ENCODE peak calls at places on chromosome 20, in eight cellular contexts. One of them, this sample, is unnamed.

GRCh38 chr20:50213531-50214106 is 23.0 kb downstream of the CEBPB start:
- DNase-seq in fibroblast of pulmonary artery: no peak
- DNase-seq in cardiac fibroblast: no peak
- DNase-seq in left ventricle myocardium inferior: no peak
- DNase-seq in pancreas: no peak
- DNase-seq in astrocyte: peak; percentile 36
- DNase-seq in HCT116: no peak
- DNase-seq in natural killer cell: no peak
- DNase-seq in this sample: no peak

GRCh38 chr20:51497542-51498467 is 44.7 kb downstream of the NFATC2 start:
- DNase-seq in fibroblast of pulmonary artery: peak; percentile 23
- DNase-seq in cardiac fibroblast: peak; percentile 29
- DNase-seq in left ventricle myocardium inferior: no peak
- DNase-seq in pancreas: no peak
- DNase-seq in astrocyte: peak; percentile 49
- DNase-seq in HCT116: no peak
- DNase-seq in natural killer cell: peak; percentile 48
- DNase-seq in this sample: no peak

GRCh38 chr20:14604143-14604542 is 266.7 kb upstream of the FLRT3 start:
- DNase-seq in fibroblast of pulmonary artery: no peak
- DNase-seq in cardiac fibroblast: no peak
- DNase-seq in left ventricle myocardium inferior: no peak
- DNase-seq in pancreas: no peak
- DNase-seq in astrocyte: no peak
- DNase-seq in HCT116: no peak
- DNase-seq in natural killer cell: no peak
- DNase-seq in this sample: no peak

GRCh38 chr20:57964011-57964862 is 254.4 kb upstream of the PMEPA1 start:
- DNase-seq in fibroblast of pulmonary artery: no peak
- DNase-seq in cardiac fibroblast: no peak
- DNase-seq in left ventricle myocardium inferior: peak; percentile 38
- DNase-seq in pancreas: no peak
- DNase-seq in astrocyte: no peak
- DNase-seq in HCT116: no peak
- DNase-seq in natural killer cell: no peak
- DNase-seq in this sample: no peak

GRCh38 chr20:41733151-41733550 is 115.0 kb upstream of the CHD6 start:
- DNase-seq in fibroblast of pulmonary artery: no peak
- DNase-seq in cardiac fibroblast: no peak
- DNase-seq in left ventricle myocardium inferior: no peak
- DNase-seq in pancreas: no peak
- DNase-seq in astrocyte: no peak
- DNase-seq in HCT116: no peak
- DNase-seq in natural killer cell: no peak
- DNase-seq in this sample: no peak

GRCh38 chr20:61934716-61935530 is 130.8 kb downstream of the TAF4 start:
- DNase-seq in fibroblast of pulmonary artery: no peak
- DNase-seq in cardiac fibroblast: no peak
- DNase-seq in left ventricle myocardium inferior: no peak
- DNase-seq in pancreas: no peak
- DNase-seq in astrocyte: peak; percentile 27
- DNase-seq in HCT116: no peak
- DNase-seq in natural killer cell: no peak
- DNase-seq in this sample: peak; percentile 54

GRCh38 chr20:61161649-61162210 is 90.3 kb upstream of the CDH4 start:
- DNase-seq in fibroblast of pulmonary artery: no peak
- DNase-seq in cardiac fibroblast: no peak
- DNase-seq in left ventricle myocardium inferior: no peak
- DNase-seq in pancreas: no peak
- DNase-seq in astrocyte: no peak
- DNase-seq in HCT116: no peak
- DNase-seq in natural killer cell: no peak
- DNase-seq in this sample: no peak

GRCh38 chr20:59948828-59949720 is 8.9 kb downstream of the FAM217B start:
- DNase-seq in fibroblast of pulmonary artery: peak; percentile 74
- DNase-seq in cardiac fibroblast: peak; percentile 77
- DNase-seq in left ventricle myocardium inferior: no peak
- DNase-seq in pancreas: no peak
- DNase-seq in astrocyte: no peak
- DNase-seq in HCT116: peak; percentile 29
- DNase-seq in natural killer cell: no peak
- DNase-seq in this sample: no peak

GRCh38 chr20:33465536-33466302 is 22.2 kb upstream of the SNTA1 start:
- DNase-seq in fibroblast of pulmonary artery: no peak
- DNase-seq in cardiac fibroblast: no peak
- DNase-seq in left ventricle myocardium inferior: no peak
- DNase-seq in pancreas: no peak
- DNase-seq in astrocyte: no peak
- DNase-seq in HCT116: no peak
- DNase-seq in natural killer cell: no peak
- DNase-seq in this sample: no peak

GRCh38 chr20:20465259-20465658 is 97.4 kb downstream of the INSM1 start:
- DNase-seq in fibroblast of pulmonary artery: no peak
- DNase-seq in cardiac fibroblast: no peak
- DNase-seq in left ventricle myocardium inferior: no peak
- DNase-seq in pancreas: no peak
- DNase-seq in astrocyte: no peak
- DNase-seq in HCT116: no peak
- DNase-seq in natural killer cell: no peak
- DNase-seq in this sample: no peak

GRCh38 chr20:6169251-6169650 is 46.4 kb upstream of the FERMT1 start:
- DNase-seq in fibroblast of pulmonary artery: peak; percentile 24
- DNase-seq in cardiac fibroblast: peak; percentile 11
- DNase-seq in left ventricle myocardium inferior: no peak
- DNase-seq in pancreas: no peak
- DNase-seq in astrocyte: peak; percentile 3
- DNase-seq in HCT116: no peak
- DNase-seq in natural killer cell: no peak
- DNase-seq in this sample: no peak

GRCh38 chr20:6994452-6994851 is 227.0 kb downstream of the BMP2 start:
- DNase-seq in fibroblast of pulmonary artery: peak; percentile 60
- DNase-seq in cardiac fibroblast: no peak
- DNase-seq in left ventricle myocardium inferior: no peak
- DNase-seq in pancreas: no peak
- DNase-seq in astrocyte: peak; percentile 77
- DNase-seq in HCT116: no peak
- DNase-seq in natural killer cell: no peak
- DNase-seq in this sample: no peak

GRCh38 chr20:16647875-16648597 is 74.8 kb upstream of the KIF16B start:
- DNase-seq in fibroblast of pulmonary artery: no peak
- DNase-seq in cardiac fibroblast: no peak
- DNase-seq in left ventricle myocardium inferior: no peak
- DNase-seq in pancreas: no peak
- DNase-seq in astrocyte: no peak
- DNase-seq in HCT116: no peak
- DNase-seq in natural killer cell: no peak
- DNase-seq in this sample: no peak

GRCh38 chr20:17485017-17485416 is 46.2 kb downstream of the BFSP1 start:
- DNase-seq in fibroblast of pulmonary artery: no peak
- DNase-seq in cardiac fibroblast: no peak
- DNase-seq in left ventricle myocardium inferior: no peak
- DNase-seq in pancreas: no peak
- DNase-seq in astrocyte: no peak
- DNase-seq in HCT116: no peak
- DNase-seq in natural killer cell: no peak
- DNase-seq in this sample: no peak

GRCh38 chr20:60210779-60211617 is 252.8 kb downstream of the CDH26 start:
- DNase-seq in fibroblast of pulmonary artery: peak; percentile 46
- DNase-seq in cardiac fibroblast: peak; percentile 34
- DNase-seq in left ventricle myocardium inferior: peak; percentile 62
- DNase-seq in pancreas: peak; percentile 82
- DNase-seq in astrocyte: peak; percentile 24
- DNase-seq in HCT116: peak; percentile 23
- DNase-seq in natural killer cell: peak; percentile 63
- DNase-seq in this sample: peak; percentile 82

GRCh38 chr20:58485326-58485725 is 29.9 kb downstream of the APCDD1L start:
- DNase-seq in fibroblast of pulmonary artery: no peak
- DNase-seq in cardiac fibroblast: no peak
- DNase-seq in left ventricle myocardium inferior: no peak
- DNase-seq in pancreas: no peak
- DNase-seq in astrocyte: peak; percentile 16
- DNase-seq in HCT116: no peak
- DNase-seq in natural killer cell: no peak
- DNase-seq in this sample: no peak

GRCh38 chr20:48734104-48734749 is 93.6 kb downstream of the PREX1 start:
- DNase-seq in fibroblast of pulmonary artery: no peak
- DNase-seq in cardiac fibroblast: no peak
- DNase-seq in left ventricle myocardium inferior: no peak
- DNase-seq in pancreas: no peak
- DNase-seq in astrocyte: no peak
- DNase-seq in HCT116: no peak
- DNase-seq in natural killer cell: no peak
- DNase-seq in this sample: no peak

GRCh38 chr20:25389381-25389857 is 1.2 kb downstream of the ABHD12 start:
- DNase-seq in fibroblast of pulmonary artery: peak; percentile 41
- DNase-seq in cardiac fibroblast: peak; percentile 36
- DNase-seq in left ventricle myocardium inferior: no peak
- DNase-seq in pancreas: no peak
- DNase-seq in astrocyte: peak; percentile 56
- DNase-seq in HCT116: no peak
- DNase-seq in natural killer cell: no peak
- DNase-seq in this sample: no peak

GRCh38 chr20:6956574-6956973 is 189.1 kb downstream of the BMP2 start:
- DNase-seq in fibroblast of pulmonary artery: no peak
- DNase-seq in cardiac fibroblast: no peak
- DNase-seq in left ventricle myocardium inferior: no peak
- DNase-seq in pancreas: no peak
- DNase-seq in astrocyte: peak; percentile 65
- DNase-seq in HCT116: no peak
- DNase-seq in natural killer cell: no peak
- DNase-seq in this sample: no peak

GRCh38 chr20:57509665-57510237 is 15.2 kb downstream of the CTCFL start:
- DNase-seq in fibroblast of pulmonary artery: peak; percentile 14
- DNase-seq in cardiac fibroblast: peak; percentile 16
- DNase-seq in left ventricle myocardium inferior: no peak
- DNase-seq in pancreas: no peak
- DNase-seq in astrocyte: no peak
- DNase-seq in HCT116: peak; percentile 16
- DNase-seq in natural killer cell: no peak
- DNase-seq in this sample: no peak

GRCh38 chr20:38209054-38209675 is 44.1 kb upstream of the TGM2 start:
- DNase-seq in fibroblast of pulmonary artery: no peak
- DNase-seq in cardiac fibroblast: no peak
- DNase-seq in left ventricle myocardium inferior: peak; percentile 82
- DNase-seq in pancreas: peak; percentile 20
- DNase-seq in astrocyte: no peak
- DNase-seq in HCT116: no peak
- DNase-seq in natural killer cell: no peak
- DNase-seq in this sample: no peak

GRCh38 chr20:3632311-3633004 is 30.7 kb downstream of the GFRA4 start:
- DNase-seq in fibroblast of pulmonary artery: no peak
- DNase-seq in cardiac fibroblast: no peak
- DNase-seq in left ventricle myocardium inferior: no peak
- DNase-seq in pancreas: no peak
- DNase-seq in astrocyte: no peak
- DNase-seq in HCT116: no peak
- DNase-seq in natural killer cell: no peak
- DNase-seq in this sample: no peak
- TF ChIP-seq CTCF in fibroblast of pulmonary artery: no peak
- TF ChIP-seq CTCF in cardiac fibroblast: peak; percentile 2
- TF ChIP-seq CTCF in left ventricle myocardium inferior: no peak
- TF ChIP-seq CTCF in pancreas: no peak
- TF ChIP-seq CTCF in astrocyte: no peak
- TF ChIP-seq CTCF in HCT116: no peak
- TF ChIP-seq CTCF in natural killer cell: no peak
- TF ChIP-seq CTCF in this sample: no peak

DNA sequence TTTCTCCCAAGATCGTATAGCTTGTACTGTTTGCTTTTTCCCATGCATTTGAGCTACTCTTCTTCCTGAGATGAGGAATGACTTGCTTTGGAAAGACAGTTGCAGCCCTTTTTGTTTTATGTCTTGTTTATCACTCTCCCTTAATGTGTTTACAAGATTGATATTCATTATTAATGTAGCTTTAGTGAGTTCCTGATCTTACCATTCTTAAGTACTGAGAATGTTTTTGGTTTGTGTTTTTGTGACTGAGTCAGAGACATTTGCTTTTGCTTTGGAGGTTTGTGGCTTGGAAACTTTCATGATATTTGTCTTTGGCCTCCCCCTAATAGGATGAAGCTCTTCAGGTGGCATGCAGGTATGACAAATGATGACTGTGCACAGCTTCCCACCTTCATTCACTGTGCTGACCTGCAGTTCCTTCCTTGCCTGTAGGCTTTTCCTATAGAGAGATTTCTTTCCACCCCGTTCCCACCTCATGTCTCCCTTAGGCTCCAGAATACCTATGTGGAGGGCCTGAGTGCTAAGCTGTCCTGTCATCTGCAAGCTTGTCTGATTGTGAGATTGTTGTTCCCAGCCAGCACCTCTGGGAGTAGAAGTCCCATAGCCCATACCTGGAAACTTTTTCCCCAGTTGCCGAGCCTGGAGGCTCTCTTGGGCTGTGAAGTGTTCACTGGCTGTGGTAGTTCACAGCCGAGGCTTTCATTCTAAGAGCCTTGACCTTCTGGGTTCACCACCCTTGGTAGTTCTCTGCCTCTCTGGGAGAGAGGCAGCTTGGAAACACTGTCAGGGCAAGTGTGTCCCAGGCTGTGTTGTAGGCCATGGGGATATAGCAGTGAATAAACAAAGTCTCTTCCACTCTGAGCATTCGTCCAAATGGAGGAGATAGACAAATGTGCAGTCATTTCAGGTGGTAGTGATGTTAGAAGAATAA is 27.1 kb downstream of the CDS2 start:
- DNase-seq in fibroblast of pulmonary artery: no peak
- DNase-seq in cardiac fibroblast: no peak
- DNase-seq in left ventricle myocardium inferior: no peak
- DNase-seq in pancreas: no peak
- DNase-seq in astrocyte: peak; percentile 23
- DNase-seq in HCT116: peak; percentile 63
- DNase-seq in natural killer cell: no peak
- DNase-seq in this sample: no peak
- TF ChIP-seq CTCF in fibroblast of pulmonary artery: no peak
- TF ChIP-seq CTCF in cardiac fibroblast: no peak
- TF ChIP-seq CTCF in left ventricle myocardium inferior: no peak
- TF ChIP-seq CTCF in pancreas: no peak
- TF ChIP-seq CTCF in astrocyte: no peak
- TF ChIP-seq CTCF in HCT116: no peak
- TF ChIP-seq CTCF in natural killer cell: no peak
- TF ChIP-seq CTCF in this sample: no peak

DNA sequence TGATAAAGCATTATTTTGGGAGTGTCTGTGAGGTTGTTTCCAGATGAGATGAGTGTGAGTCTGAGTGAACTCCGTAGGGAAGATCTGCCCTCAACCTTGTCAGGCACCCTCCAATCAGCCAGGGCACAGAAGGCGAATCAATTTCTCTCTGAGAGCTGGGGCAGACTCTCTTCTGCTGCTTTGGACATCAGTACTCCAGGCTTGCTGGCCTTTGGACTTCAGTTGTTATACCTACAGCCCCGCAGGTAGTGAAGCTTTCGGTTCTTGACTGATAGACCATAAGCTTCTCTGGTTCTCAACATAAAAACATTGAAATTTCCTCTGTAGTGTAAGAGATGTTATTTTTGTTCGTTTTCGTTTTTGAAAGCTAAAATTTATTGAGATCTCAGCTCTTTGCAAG is 71.4 kb downstream of the MAFB start:
- DNase-seq in fibroblast of pulmonary artery: no peak
- DNase-seq in cardiac fibroblast: no peak
- DNase-seq in left ventricle myocardium inferior: no peak
- DNase-seq in pancreas: no peak
- DNase-seq in astrocyte: no peak
- DNase-seq in HCT116: no peak
- DNase-seq in natural killer cell: no peak
- DNase-seq in this sample: no peak
- TF ChIP-seq CTCF in fibroblast of pulmonary artery: no peak
- TF ChIP-seq CTCF in cardiac fibroblast: no peak
- TF ChIP-seq CTCF in left ventricle myocardium inferior: no peak
- TF ChIP-seq CTCF in pancreas: no peak
- TF ChIP-seq CTCF in astrocyte: no peak
- TF ChIP-seq CTCF in HCT116: no peak
- TF ChIP-seq CTCF in natural killer cell: no peak
- TF ChIP-seq CTCF in this sample: no peak

GRCh38 chr20:46406200-46406985 is at the start of gene ELMO2:
- DNase-seq in fibroblast of pulmonary artery: peak; percentile 97
- DNase-seq in cardiac fibroblast: peak; percentile 98
- DNase-seq in left ventricle myocardium inferior: peak; percentile 99
- DNase-seq in pancreas: peak; percentile 95
- DNase-seq in astrocyte: peak; percentile 92
- DNase-seq in HCT116: peak; percentile 89
- DNase-seq in natural killer cell: peak; percentile 92
- DNase-seq in this sample: peak; percentile 95
- TF ChIP-seq CTCF in fibroblast of pulmonary artery: no peak
- TF ChIP-seq CTCF in cardiac fibroblast: no peak
- TF ChIP-seq CTCF in left ventricle myocardium inferior: peak; percentile 53
- TF ChIP-seq CTCF in pancreas: peak; percentile 35
- TF ChIP-seq CTCF in astrocyte: no peak
- TF ChIP-seq CTCF in HCT116: no peak
- TF ChIP-seq CTCF in natural killer cell: no peak
- TF ChIP-seq CTCF in this sample: peak; percentile 46

This sample was measured in type B pancreatic cell.